ENCODE peak calls at places on chromosome 20, in ten cellular contexts. Q, J, C, A, N, R, Z, P, T and I are unnamed samples.

GRCh38 chr20:7346562-7346961 is 579.1 kb downstream of the BMP2 start:
- DNase-seq in Q (no peak), J (no peak), C (no peak), A (no peak), N (no peak), R (no peak), Z (no peak), P (peak), T (no peak), I (no peak)

GRCh38 chr20:10495173-10495572 is 60.1 kb downstream of the SLX4IP start:
- DNase-seq in Q (no peak), J (no peak), C (no peak), A (no peak), N (no peak), R (no peak), Z (no peak), P (no peak), T (no peak), I (no peak)

GRCh38 chr20:24579475-24579874 is 110.0 kb downstream of the SYNDIG1 start:
- DNase-seq in Q (no peak), J (no peak), C (no peak), A (no peak), N (no peak), R (no peak), Z (no peak), P (no peak), T (no peak), I (no peak)

GRCh38 chr20:46011631-46012482 is 3.1 kb downstream of the MMP9 start:
- DNase-seq in Q (peak), J (peak), C (no peak), A (peak), N (no peak), R (peak), Z (peak), P (peak), T (peak), I (no peak)

GRCh38 chr20:57959018-57959417 is 249.2 kb upstream of the PMEPA1 start:
- DNase-seq in Q (no peak), J (no peak), C (peak), A (peak), N (no peak), R (no peak), Z (no peak), P (peak), T (no peak), I (no peak)

GRCh38 chr20:18596270-18596669 is 8.4 kb downstream of the DTD1 start:
- DNase-seq in Q (no peak), J (no peak), C (no peak), A (no peak), N (no peak), R (no peak), Z (no peak), P (no peak), T (no peak), I (no peak)

GRCh38 chr20:8388146-8388545 is 256.1 kb downstream of the PLCB1 start:
- DNase-seq in Q (no peak), J (no peak), C (no peak), A (no peak), N (no peak), R (no peak), Z (no peak), P (peak), T (no peak), I (no peak)

GRCh38 chr20:58871533-58872102 is 19.1 kb downstream of the GNAS start:
- DNase-seq in Q (no peak), J (no peak), C (no peak), A (no peak), N (no peak), R (no peak), Z (no peak), P (no peak), T (no peak), I (no peak)

GRCh38 chr20:1935696-1936366 is 40.6 kb downstream of the SIRPA start:
- DNase-seq in Q (peak), J (peak), C (no peak), A (peak), N (no peak), R (peak), Z (peak), P (peak), T (no peak), I (peak)

GRCh38 chr20:20184711-20185110 is 132.4 kb downstream of the CFAP61 start:
- DNase-seq in Q (no peak), J (no peak), C (no peak), A (no peak), N (no peak), R (no peak), Z (no peak), P (no peak), T (no peak), I (no peak)

GRCh38 chr20:57080796-57081195 is 185.6 kb downstream of the BMP7 start:
- DNase-seq in Q (no peak), J (no peak), C (no peak), A (no peak), N (no peak), R (no peak), Z (no peak), P (peak), T (no peak), I (no peak)

GRCh38 chr20:43945391-43946205 is 30.9 kb downstream of the TOX2 start:
- DNase-seq in Q (no peak), J (no peak), C (no peak), A (no peak), N (no peak), R (no peak), Z (no peak), P (no peak), T (no peak), I (no peak)
- H3K27ac ChIP-seq in Q (no peak), J (no peak), C (no peak), A (no peak), N (no peak), R (no peak), Z (no peak), P (no peak), T (no peak), I (no peak)

GRCh38 chr20:34312024-34312460 is 8.9 kb upstream of the AHCY start:
- DNase-seq in Q (peak), J (no peak), C (no peak), A (no peak), N (no peak), R (no peak), Z (no peak), P (peak), T (no peak), I (no peak)

GRCh38 chr20:34312544-34313217 is 9.5 kb upstream of the AHCY start:
- DNase-seq in Q (peak), J (peak), C (peak), A (peak), N (peak), R (peak), Z (peak), P (peak), T (peak), I (peak)

GRCh38 chr20:34318609-34319443 is 15.7 kb upstream of the AHCY start:
- DNase-seq in Q (no peak), J (no peak), C (no peak), A (no peak), N (no peak), R (no peak), Z (no peak), P (no peak), T (no peak), I (no peak)

GRCh38 chr20:34315236-34315635 is 12.1 kb upstream of the AHCY start:
- DNase-seq in Q (no peak), J (no peak), C (no peak), A (no peak), N (no peak), R (no peak), Z (no peak), P (peak), T (no peak), I (no peak)

GRCh38 chr20:34316191-34316814 is 13.1 kb upstream of the AHCY start:
- DNase-seq in Q (no peak), J (no peak), C (no peak), A (no peak), N (no peak), R (no peak), Z (no peak), P (peak), T (peak), I (no peak)
- H3K27ac ChIP-seq in Q (no peak), J (no peak), C (no peak), A (no peak), N (no peak), R (no peak), Z (no peak), P (no peak), T (peak), I (no peak)

GRCh38 chr20:41169184-41169690 is 31.9 kb downstream of the PLCG1 start:
- DNase-seq in Q (no peak), J (no peak), C (peak), A (no peak), N (no peak), R (no peak), Z (no peak), P (no peak), T (no peak), I (no peak)

GRCh38 chr20:41171736-41172295 is 34.5 kb downstream of the PLCG1 start:
- DNase-seq in Q (peak), J (no peak), C (peak), A (peak), N (no peak), R (no peak), Z (no peak), P (no peak), T (no peak), I (no peak)

GRCh38 chr20:41170386-41171105 is 33.2 kb downstream of the PLCG1 start:
- DNase-seq in Q (peak), J (no peak), C (peak), A (peak), N (no peak), R (no peak), Z (no peak), P (no peak), T (no peak), I (no peak)

GRCh38 chr20:41168281-41169183 is 31.2 kb downstream of the PLCG1 start:
- DNase-seq in Q (no peak), J (peak), C (peak), A (no peak), N (no peak), R (no peak), Z (no peak), P (no peak), T (no peak), I (no peak)

GRCh38 chr20:41169791-41170351 is 32.5 kb downstream of the PLCG1 start:
- DNase-seq in Q (peak), J (no peak), C (peak), A (peak), N (no peak), R (no peak), Z (no peak), P (peak), T (no peak), I (no peak)
- H3K27ac ChIP-seq in Q (no peak), J (peak), C (peak), A (no peak), N (peak), R (no peak), Z (peak), P (peak), T (no peak), I (no peak)

GRCh38 chr20:9408422-9409300 is 105.7 kb upstream of the LAMP5 start:
- DNase-seq in Q (no peak), J (no peak), C (no peak), A (no peak), N (no peak), R (no peak), Z (no peak), P (peak), T (no peak), I (no peak)

GRCh38 chr20:9409352-9409751 is 105.0 kb upstream of the LAMP5 start:
- DNase-seq in Q (no peak), J (no peak), C (no peak), A (no peak), N (no peak), R (no peak), Z (no peak), P (peak), T (no peak), I (no peak)

GRCh38 chr20:9411833-9412232 is 102.6 kb upstream of the LAMP5 start:
- DNase-seq in Q (no peak), J (no peak), C (no peak), A (no peak), N (no peak), R (no peak), Z (no peak), P (no peak), T (no peak), I (peak)

GRCh38 chr20:9407805-9408421 is 106.5 kb upstream of the LAMP5 start:
- DNase-seq in Q (peak), J (peak), C (peak), A (peak), N (peak), R (no peak), Z (peak), P (peak), T (peak), I (no peak)

DNA sequence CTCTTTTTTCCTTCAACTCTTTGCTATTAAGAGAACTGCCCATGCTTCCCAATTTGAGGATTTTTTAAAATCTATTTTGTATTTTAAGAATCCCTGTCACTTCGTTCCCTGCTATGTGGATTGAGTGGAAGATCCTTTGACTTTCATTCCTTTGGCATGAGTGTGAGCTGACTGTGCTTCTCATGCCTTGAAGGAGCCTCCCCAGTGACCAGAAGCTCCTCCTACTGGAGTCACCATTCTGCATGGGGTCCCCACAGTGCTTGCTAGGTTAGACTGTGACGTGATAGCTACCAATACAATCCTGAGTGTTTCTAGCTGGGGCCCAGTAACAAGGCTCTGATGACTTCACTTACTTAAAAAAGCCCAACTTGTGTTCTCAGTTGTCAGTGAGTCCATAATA is 104.4 kb upstream of the LAMP5 start:
- DNase-seq in Q (no peak), J (no peak), C (no peak), A (no peak), N (no peak), R (no peak), Z (no peak), P (peak), T (no peak), I (no peak)
- H3K27ac ChIP-seq in Q (no peak), J (no peak), C (no peak), A (no peak), N (no peak), R (no peak), Z (no peak), P (peak), T (no peak), I (no peak)

GRCh38 chr20:347317-347639 is 367 bp downstream of the NRSN2 start:
- DNase-seq in Q (no peak), J (no peak), C (no peak), A (no peak), N (no peak), R (no peak), Z (no peak), P (no peak), T (no peak), I (no peak)

GRCh38 chr20:348972-349841 is 2.3 kb downstream of the NRSN2 start:
- DNase-seq in Q (no peak), J (no peak), C (no peak), A (no peak), N (no peak), R (no peak), Z (no peak), P (no peak), T (no peak), I (no peak)

GRCh38 chr20:346640-347316 is at the start of gene NRSN2:
- DNase-seq in Q (peak), J (peak), C (peak), A (peak), N (no peak), R (peak), Z (peak), P (peak), T (no peak), I (peak)

GRCh38 chr20:346033-346639 is 775 bp upstream of the NRSN2 start:
- DNase-seq in Q (no peak), J (no peak), C (no peak), A (no peak), N (no peak), R (no peak), Z (no peak), P (no peak), T (no peak), I (no peak)

DNA sequence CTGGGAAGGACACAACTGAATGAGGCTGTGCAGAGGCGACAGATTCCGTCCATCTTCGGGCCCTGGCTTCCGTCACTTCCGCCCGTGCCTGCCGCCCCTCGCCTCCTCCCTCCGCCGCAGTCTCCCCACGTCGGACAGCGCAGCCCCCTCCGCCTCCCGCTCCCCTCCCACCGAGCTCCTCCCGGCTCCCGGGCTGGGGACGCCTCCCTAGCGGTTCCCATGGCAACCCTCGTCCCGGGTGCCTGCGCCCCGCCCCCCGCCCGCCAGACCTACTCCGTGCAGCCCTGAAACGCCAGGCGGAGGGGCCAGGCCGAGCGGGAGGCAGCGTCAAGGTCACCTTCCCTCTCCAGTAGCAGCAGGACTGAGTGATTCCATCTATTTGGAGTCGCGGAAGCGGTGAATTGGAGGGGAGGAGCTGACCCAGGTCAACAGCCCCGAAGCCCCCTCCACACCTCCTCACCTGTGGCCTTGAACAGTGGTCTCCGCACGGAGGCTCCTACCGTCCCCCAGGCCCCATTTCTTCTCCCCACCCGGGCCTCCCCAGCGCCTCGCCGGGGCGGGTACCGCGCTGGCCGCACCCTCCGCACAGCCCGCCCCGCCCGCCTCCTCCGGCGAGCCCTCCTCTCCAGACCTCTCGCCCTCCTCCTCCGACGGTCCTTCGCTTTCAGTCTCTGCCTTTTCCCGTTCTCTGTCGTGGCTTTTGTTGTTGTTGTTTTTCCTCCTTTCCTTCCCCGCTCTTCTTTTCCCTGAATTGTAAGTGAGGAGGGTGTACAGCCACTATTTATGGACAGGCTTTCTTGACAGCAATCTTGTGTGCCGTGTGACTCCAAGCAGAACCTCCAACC is 951 bp downstream of the NRSN2 start:
- DNase-seq in Q (peak), J (peak), C (peak), A (peak), N (peak), R (peak), Z (peak), P (peak), T (no peak), I (peak)
- H3K27ac ChIP-seq in Q (peak), J (peak), C (peak), A (peak), N (no peak), R (peak), Z (peak), P (peak), T (peak), I (peak)

DNA sequence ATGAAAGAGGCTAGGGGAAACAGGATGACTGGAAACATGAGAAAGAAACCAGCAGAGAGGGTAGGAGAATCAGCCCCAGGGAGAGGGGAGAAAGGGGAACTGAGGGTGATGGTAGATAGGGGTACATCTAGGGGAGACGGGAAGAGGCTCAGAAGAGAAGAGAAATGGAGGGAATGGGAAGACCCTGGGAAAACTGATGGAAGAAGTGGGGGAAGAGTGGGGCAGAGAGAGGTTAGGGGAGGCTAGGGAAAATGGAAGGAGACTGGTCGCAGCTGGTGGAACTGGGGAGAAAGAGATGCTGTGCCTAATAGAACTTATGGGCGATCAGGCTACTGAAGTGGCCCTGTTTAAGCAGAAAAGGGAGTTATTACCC is 548 bp downstream of the PROCR start:
- DNase-seq in Q (no peak), J (no peak), C (no peak), A (no peak), N (no peak), R (no peak), Z (no peak), P (peak), T (no peak), I (no peak)
- H3K27ac ChIP-seq in Q (peak), J (peak), C (peak), A (peak), N (no peak), R (peak), Z (peak), P (peak), T (peak), I (peak)

DNA sequence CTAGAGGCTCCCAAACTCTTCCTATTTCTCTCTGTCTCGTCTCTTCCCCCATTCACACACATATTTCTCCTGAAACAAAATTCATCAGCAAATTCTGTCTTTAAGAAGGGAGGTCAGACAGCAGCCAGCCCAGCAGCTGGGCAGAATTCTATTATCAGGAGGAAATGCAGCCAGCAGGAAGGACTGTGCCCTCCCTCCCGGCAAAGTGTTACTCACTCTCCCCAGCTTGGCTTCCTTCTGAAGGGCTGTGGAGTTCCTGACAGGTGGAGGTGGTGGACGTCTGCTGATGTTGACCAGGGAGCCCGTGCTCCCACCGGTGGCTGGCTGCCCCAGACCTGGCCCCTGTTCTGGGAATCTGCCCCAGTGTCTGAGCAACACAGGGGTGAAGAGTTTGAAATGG is 37.3 kb downstream of the KCNB1 start:
- DNase-seq in Q (no peak), J (no peak), C (no peak), A (no peak), N (no peak), R (no peak), Z (no peak), P (peak), T (no peak), I (no peak)
- H3K27ac ChIP-seq in Q (no peak), J (no peak), C (peak), A (no peak), N (no peak), R (no peak), Z (peak), P (no peak), T (no peak), I (no peak)

GRCh38 chr20:33871362-33871761 is 60.2 kb downstream of the CHMP4B start:
- DNase-seq in Q (peak), J (no peak), C (peak), A (no peak), N (no peak), R (no peak), Z (no peak), P (peak), T (no peak), I (no peak)

GRCh38 chr20:33878583-33878982 is 67.4 kb downstream of the CHMP4B start:
- DNase-seq in Q (no peak), J (no peak), C (no peak), A (no peak), N (no peak), R (no peak), Z (no peak), P (no peak), T (no peak), I (no peak)

GRCh38 chr20:33874129-33874528 is 63.0 kb downstream of the CHMP4B start:
- DNase-seq in Q (no peak), J (no peak), C (no peak), A (no peak), N (no peak), R (no peak), Z (no peak), P (no peak), T (no peak), I (no peak)

GRCh38 chr20:33875055-33875454 is 63.9 kb downstream of the CHMP4B start:
- DNase-seq in Q (no peak), J (no peak), C (no peak), A (no peak), N (no peak), R (no peak), Z (no peak), P (no peak), T (no peak), I (no peak)

DNA sequence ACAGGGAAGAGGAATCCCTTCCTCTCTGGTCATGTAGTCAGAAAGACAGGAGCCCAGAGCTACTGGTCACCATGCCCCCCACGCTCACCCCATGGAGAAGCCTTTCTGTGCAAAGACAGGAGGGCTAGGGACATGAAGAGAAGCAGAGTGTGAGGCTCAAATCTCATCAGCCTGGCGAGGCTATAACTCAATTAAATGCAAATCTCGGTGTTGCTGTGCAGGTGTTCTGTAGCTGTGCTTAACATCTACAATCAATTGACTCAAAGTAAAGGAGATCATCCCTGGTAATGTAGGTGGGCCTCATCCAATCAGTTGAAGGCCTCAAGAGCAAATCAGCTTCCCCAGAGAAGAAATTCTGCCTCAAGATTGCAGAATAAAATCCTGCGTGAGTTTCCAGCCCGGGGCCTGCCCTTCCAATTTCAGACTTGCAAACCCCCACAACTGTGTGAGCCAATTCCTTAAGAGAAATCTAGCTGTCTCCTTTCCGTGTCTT is 64.4 kb downstream of the CHMP4B start:
- DNase-seq in Q (no peak), J (no peak), C (no peak), A (no peak), N (no peak), R (no peak), Z (no peak), P (no peak), T (no peak), I (no peak)
- H3K27ac ChIP-seq in Q (no peak), J (no peak), C (no peak), A (no peak), N (no peak), R (no peak), Z (no peak), P (no peak), T (no peak), I (no peak)